ENCODE peak calls at places on chromosomes 3 and 15, in seven cellular contexts. F, P, N, J, C, X and H are unnamed samples.
A peak's percentile ranks its signal among the peaks of the same experiment; 100 is the strongest.

GRCh38 chr3:123401836-123402530 is 46.9 kb downstream of the ADCY5 start:
- DNase-seq in F (no peak), P (no peak), N (no peak), J (peak; percentile 69), C (no peak), X (no peak), H (no peak)

GRCh38 chr3:12501360-12502020 is 17.2 kb downstream of the TSEN2 start:
- DNase-seq in F (no peak), P (peak; percentile 60), N (peak; percentile 86), J (no peak), C (no peak), X (no peak), H (no peak)

GRCh38 chr3:174243194-174243593 is 615.9 kb upstream of the NAALADL2 start:
- DNase-seq in F (no peak), P (no peak), N (peak; percentile 8), J (no peak), C (no peak), X (no peak), H (no peak)

GRCh38 chr3:70201975-70202374 is 110.5 kb downstream of the MDFIC2 start:
- DNase-seq in F (no peak), P (no peak), N (no peak), J (no peak), C (no peak), X (no peak), H (no peak)

GRCh38 chr15:44545934-44546802 is 9.2 kb downstream of the EIF3J start:
- DNase-seq in F (no peak), P (peak; percentile 49), N (no peak), J (no peak), C (no peak), X (peak; percentile 66), H (no peak)

GRCh38 chr15:68580026-68580882 is 1.5 kb downstream of the CORO2B start:
- DNase-seq in F (no peak), P (no peak), N (no peak), J (peak; percentile 77), C (no peak), X (no peak), H (no peak)

GRCh38 chr3:9147896-9148267 is 101.6 kb downstream of the SRGAP3 start:
- DNase-seq in F (no peak), P (no peak), N (no peak), J (no peak), C (no peak), X (no peak), H (no peak)

GRCh38 chr3:38084019-38084968 is 45.3 kb downstream of the DLEC1 start:
- DNase-seq in F (peak; percentile 55), P (peak; percentile 22), N (peak; percentile 51), J (no peak), C (peak; percentile 64), X (peak; percentile 48), H (no peak)

GRCh38 chr3:123841476-123842238 is 42.5 kb downstream of the MYLK start:
- DNase-seq in F (no peak), P (no peak), N (no peak), J (no peak), C (no peak), X (no peak), H (no peak)

GRCh38 chr15:66080791-66081475 is 172.6 kb downstream of the MEGF11 start:
- DNase-seq in F (peak; percentile 47), P (peak; percentile 49), N (peak; percentile 58), J (no peak), C (peak; percentile 17), X (peak; percentile 58), H (no peak)

GRCh38 chr3:140023616-140024530 is 88.9 kb downstream of the CLSTN2 start:
- DNase-seq in F (no peak), P (no peak), N (no peak), J (peak; percentile 63), C (no peak), X (no peak), H (no peak)

GRCh38 chr15:22979699-22980188 is 424 bp downstream of the CYFIP1 start:
- DNase-seq in F (peak; percentile 46), P (no peak), N (peak; percentile 39), J (no peak), C (peak; percentile 73), X (peak; percentile 81), H (no peak)

GRCh38 chr3:15427981-15428380 is 583 bp downstream of the EAF1 start:
- DNase-seq in F (no peak), P (no peak), N (peak; percentile 18), J (no peak), C (no peak), X (peak; percentile 48), H (no peak)

GRCh38 chr15:98941595-98942255 is 65.9 kb downstream of the PGPEP1L start:
- DNase-seq in F (no peak), P (no peak), N (no peak), J (no peak), C (no peak), X (no peak), H (no peak)

GRCh38 chr3:195312714-195313113 is 41.8 kb upstream of the XXYLT1 start:
- DNase-seq in F (no peak), P (no peak), N (no peak), J (no peak), C (no peak), X (no peak), H (no peak)

GRCh38 chr3:41997702-41998551 is 36.0 kb upstream of the ULK4 start:
- DNase-seq in F (no peak), P (no peak), N (peak; percentile 49), J (no peak), C (no peak), X (no peak), H (no peak)
- TF ChIP-seq CTCF in F (no peak), P (no peak), N (peak; percentile 62), J (peak; percentile 58), C (peak; percentile 45), X (peak; percentile 41), H (peak; percentile 23)

GRCh38 chr3:100761951-100762350 is 52.7 kb downstream of the TFG start:
- DNase-seq in F (no peak), P (no peak), N (no peak), J (no peak), C (no peak), X (no peak), H (no peak)

GRCh38 chr3:100760377-100760776 is 51.1 kb downstream of the TFG start:
- DNase-seq in F (no peak), P (no peak), N (no peak), J (no peak), C (no peak), X (no peak), H (no peak)

GRCh38 chr3:100759162-100759561 is 49.9 kb downstream of the TFG start:
- DNase-seq in F (no peak), P (no peak), N (no peak), J (no peak), C (no peak), X (no peak), H (no peak)

GRCh38 chr3:100765437-100765975 is 56.2 kb downstream of the TFG start:
- DNase-seq in F (no peak), P (no peak), N (no peak), J (no peak), C (no peak), X (no peak), H (no peak)

DNA sequence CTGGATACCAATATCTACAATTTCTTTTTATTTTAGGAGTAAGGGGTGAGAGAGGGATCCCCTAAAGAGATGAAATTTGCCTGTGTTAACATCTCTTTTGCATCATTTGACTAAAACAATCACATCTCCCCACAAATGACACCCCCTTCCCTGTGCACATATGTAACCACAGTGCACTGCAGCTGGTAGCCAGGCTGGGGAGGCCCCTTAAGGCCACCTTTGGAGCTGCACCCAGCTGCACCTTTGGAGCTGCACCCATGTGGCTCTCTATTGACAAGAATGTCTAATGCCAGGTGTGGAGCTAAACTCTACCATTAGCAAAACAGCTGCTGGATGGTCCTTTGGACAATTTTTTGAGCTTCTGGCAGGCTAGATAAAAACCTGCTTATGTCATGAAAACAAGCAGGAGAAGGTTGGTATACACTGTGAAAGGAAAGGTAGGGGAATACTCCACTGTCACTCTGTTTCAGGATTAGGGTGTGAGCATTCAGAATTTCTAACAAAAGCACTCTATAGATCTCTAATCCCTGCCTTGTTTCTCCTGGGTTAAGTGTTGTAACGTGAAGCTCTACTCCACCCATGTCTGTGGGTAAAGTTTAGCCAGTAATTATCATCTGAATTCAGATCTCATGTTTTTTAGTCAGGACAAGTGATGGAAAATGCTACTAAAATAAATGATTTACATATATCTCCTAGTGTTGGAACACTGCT is 52.1 kb downstream of the TFG start:
- DNase-seq in F (no peak), P (peak; percentile 32), N (no peak), J (no peak), C (no peak), X (peak; percentile 3), H (no peak)
- TF ChIP-seq CTCF in F (no peak), P (peak; percentile 16), N (peak; percentile 34), J (no peak), C (peak; percentile 23), X (peak; percentile 17), H (no peak)

GRCh38 chr15:33374181-33375006 is 63.6 kb downstream of the RYR3 start:
- DNase-seq in F (no peak), P (no peak), N (no peak), J (no peak), C (no peak), X (peak; percentile 44), H (no peak)

GRCh38 chr15:33370225-33371020 is 59.7 kb downstream of the RYR3 start:
- DNase-seq in F (no peak), P (no peak), N (no peak), J (no peak), C (no peak), X (no peak), H (no peak)
- TF ChIP-seq CTCF in F (no peak), P (no peak), N (no peak), J (no peak), C (no peak), X (no peak), H (no peak)

GRCh38 chr3:102226463-102226862 is 208.4 kb upstream of the ZPLD1 start:
- DNase-seq in F (no peak), P (no peak), N (no peak), J (no peak), C (no peak), X (no peak), H (no peak)

GRCh38 chr3:102229062-102229655 is 205.7 kb upstream of the ZPLD1 start:
- DNase-seq in F (peak; percentile 19), P (peak; percentile 84), N (peak; percentile 83), J (peak; percentile 89), C (peak; percentile 67), X (peak; percentile 41), H (no peak)

GRCh38 chr3:102224171-102224570 is 210.6 kb upstream of the ZPLD1 start:
- DNase-seq in F (peak; percentile 6), P (peak; percentile 32), N (peak; percentile 31), J (no peak), C (no peak), X (peak; percentile 9), H (no peak)

GRCh38 chr3:102223139-102223538 is 211.7 kb upstream of the ZPLD1 start:
- DNase-seq in F (no peak), P (no peak), N (no peak), J (no peak), C (peak; percentile 59), X (no peak), H (no peak)

DNA sequence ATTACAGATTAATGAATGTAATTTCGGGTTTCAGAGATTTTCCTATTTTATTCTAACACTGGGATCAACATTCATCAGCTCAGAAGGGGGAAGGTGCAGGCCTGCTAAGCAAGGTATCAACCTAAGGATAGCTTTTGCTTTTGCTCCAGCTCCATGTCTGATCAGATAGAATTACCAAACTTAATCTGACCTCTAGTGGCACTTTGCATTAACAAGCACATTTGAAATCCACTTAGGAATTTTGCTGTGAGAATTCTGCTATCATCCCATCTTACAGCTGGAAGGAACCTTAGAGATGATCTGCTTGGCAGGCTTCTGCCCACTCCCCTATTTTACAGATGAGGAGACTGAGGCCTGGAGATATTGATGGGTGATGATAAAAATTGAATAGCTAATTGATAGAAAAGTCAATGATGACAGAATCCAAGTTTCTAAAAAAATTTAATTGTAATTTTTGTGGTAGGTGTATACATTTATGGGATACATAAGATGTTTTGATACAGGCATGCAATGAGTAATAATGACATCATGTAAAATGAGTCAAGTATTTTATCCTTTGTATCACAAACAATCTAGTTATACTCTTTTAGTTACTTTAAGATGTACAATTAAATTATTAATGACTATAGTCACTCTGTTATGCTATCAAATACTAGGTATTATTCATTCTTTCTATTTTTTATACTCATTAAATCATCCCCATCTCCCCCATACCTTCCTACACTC is 209.2 kb upstream of the ZPLD1 start:
- DNase-seq in F (peak; percentile 33), P (peak; percentile 68), N (peak; percentile 89), J (no peak), C (no peak), X (peak; percentile 44), H (no peak)
- TF ChIP-seq CTCF in F (peak; percentile 86), P (peak; percentile 63), N (peak; percentile 57), J (peak; percentile 77), C (peak; percentile 61), X (peak; percentile 78), H (peak; percentile 41)